ENCODE peak calls at places on chromosomes 6 and 20, in four cellular contexts. W is GM23338, X is uterus, C is right lobe of liver. U is an unnamed sample.

GRCh38 chr20:54002056-54002575 is 68.3 kb downstream of the BCAS1 start:
- DNase-seq in W (no peak), X (no peak), C (no peak), U (no peak)

GRCh38 chr20:53547664-53548239 is 45.9 kb downstream of the ZNF217 start:
- DNase-seq in W (peak), X (peak), C (peak), U (peak)

GRCh38 chr6:50608421-50608820 is 104.9 kb upstream of the TFAP2D start:
- DNase-seq in W (no peak), X (no peak), C (no peak), U (no peak)

GRCh38 chr6:6631526-6632276 is 43.2 kb downstream of the LY86 start:
- DNase-seq in W (no peak), X (no peak), C (no peak), U (no peak)

GRCh38 chr6:38239719-38240451 is 399.8 kb downstream of the BTBD9 start:
- DNase-seq in W (no peak), X (no peak), C (no peak), U (no peak)

GRCh38 chr6:103273048-103273447 is 1586.7 kb downstream of the HACE1 start:
- DNase-seq in W (peak), X (no peak), C (no peak), U (no peak)

GRCh38 chr6:72466471-72466870 is 155.4 kb upstream of the KCNQ5 start:
- DNase-seq in W (no peak), X (no peak), C (no peak), U (no peak)

GRCh38 chr20:24943196-24943595 is 5.9 kb upstream of the CST7 start:
- DNase-seq in W (no peak), X (no peak), C (no peak), U (no peak)

GRCh38 chr6:91633374-91634184 is 1046.7 kb upstream of the MAP3K7 start:
- DNase-seq in W (no peak), X (no peak), C (no peak), U (peak)

GRCh38 chr20:51886891-51887608 is 84.7 kb upstream of the SALL4 start:
- DNase-seq in W (peak), X (no peak), C (no peak), U (no peak)

GRCh38 chr20:40472905-40473304 is 216.1 kb downstream of the MAFB start:
- DNase-seq in W (no peak), X (no peak), C (no peak), U (no peak)

GRCh38 chr20:38136421-38137245 is 28.4 kb downstream of the TGM2 start:
- DNase-seq in W (no peak), X (no peak), C (peak), U (peak)

GRCh38 chr20:45911486-45912343 is at the start of gene PLTP:
- DNase-seq in W (peak), X (peak), C (no peak), U (peak)

GRCh38 chr20:59004493-59004762 is 2.6 kb downstream of the CTSZ start:
- DNase-seq in W (no peak), X (no peak), C (no peak), U (peak)

GRCh38 chr20:40948352-40949267 is 80.0 kb upstream of the TOP1 start:
- DNase-seq in W (no peak), X (no peak), C (no peak), U (no peak)

GRCh38 chr6:102387351-102388033 is 994.0 kb downstream of the GRIK2 start:
- DNase-seq in W (no peak), X (no peak), C (no peak), U (no peak)

GRCh38 chr20:60100780-60101179 is 142.6 kb downstream of the CDH26 start:
- DNase-seq in W (no peak), X (no peak), C (no peak), U (no peak)

GRCh38 chr6:18343741-18344140 is 43.4 kb upstream of the RNF144B start:
- DNase-seq in W (no peak), X (no peak), C (no peak), U (no peak)

GRCh38 chr6:136058852-136059251 is 191.3 kb downstream of the MTFR2 start:
- DNase-seq in W (no peak), X (no peak), C (no peak), U (no peak)

GRCh38 chr6:109096198-109096597 is 891 bp downstream of the CEP57L1 start:
- DNase-seq in W (no peak), X (no peak), C (no peak), U (no peak)
- H3K27ac ChIP-seq in W (no peak), X (peak), C (peak), U (no peak)

GRCh38 chr6:90227165-90227564 is 69.5 kb downstream of the BACH2 start:
- DNase-seq in W (no peak), X (no peak), C (no peak), U (no peak)
- H3K27ac ChIP-seq in W (no peak), X (no peak), C (no peak), U (peak)

GRCh38 chr6:11744101-11744500 is 34.5 kb downstream of the ADTRP start:
- DNase-seq in W (no peak), X (no peak), C (no peak), U (no peak)
- H3K27ac ChIP-seq in W (no peak), X (no peak), C (peak), U (peak)

DNA sequence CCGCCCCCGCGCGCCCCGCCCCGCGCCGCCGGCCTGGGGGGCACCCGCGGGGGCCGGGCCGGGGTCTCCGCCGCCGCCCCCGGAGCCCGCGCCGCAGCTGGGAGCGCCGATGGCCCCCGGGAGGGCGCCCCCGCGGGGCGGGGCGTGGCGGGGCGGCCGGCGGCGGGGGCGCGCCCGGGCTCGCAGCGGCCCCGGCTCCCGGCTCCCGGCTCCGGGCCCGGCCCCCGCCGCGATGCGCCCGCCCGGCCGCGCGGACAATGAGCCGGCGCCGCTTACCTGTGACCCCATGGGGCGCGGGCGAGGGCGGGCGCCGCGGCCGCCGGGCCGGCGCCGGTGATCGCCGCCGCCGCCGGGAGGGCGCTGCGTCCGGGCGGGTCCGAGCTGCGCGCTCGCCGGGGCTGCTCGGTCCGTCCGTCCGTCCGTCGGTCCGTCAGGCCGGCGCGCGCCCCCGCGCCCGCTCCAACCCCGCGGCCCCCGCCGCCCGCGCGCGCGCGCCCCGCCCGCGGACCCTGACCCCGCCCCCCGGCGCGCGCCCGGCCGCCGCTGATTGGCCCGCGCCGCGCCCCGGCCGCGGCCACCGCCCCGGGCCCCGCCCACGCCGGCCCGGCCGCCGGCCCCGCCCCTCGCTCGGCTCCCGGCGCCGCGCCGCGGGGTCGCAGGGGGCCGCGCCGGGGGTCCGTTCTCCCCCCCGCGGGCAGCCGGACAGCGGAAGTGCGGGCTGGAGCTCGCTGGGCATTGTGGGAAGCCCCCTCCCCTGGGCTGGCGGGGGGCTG is at the start of gene ZBTB46:
- DNase-seq in W (peak), X (peak), C (peak), U (peak)
- H3K27ac ChIP-seq in W (no peak), X (peak), C (peak), U (peak)

DNA sequence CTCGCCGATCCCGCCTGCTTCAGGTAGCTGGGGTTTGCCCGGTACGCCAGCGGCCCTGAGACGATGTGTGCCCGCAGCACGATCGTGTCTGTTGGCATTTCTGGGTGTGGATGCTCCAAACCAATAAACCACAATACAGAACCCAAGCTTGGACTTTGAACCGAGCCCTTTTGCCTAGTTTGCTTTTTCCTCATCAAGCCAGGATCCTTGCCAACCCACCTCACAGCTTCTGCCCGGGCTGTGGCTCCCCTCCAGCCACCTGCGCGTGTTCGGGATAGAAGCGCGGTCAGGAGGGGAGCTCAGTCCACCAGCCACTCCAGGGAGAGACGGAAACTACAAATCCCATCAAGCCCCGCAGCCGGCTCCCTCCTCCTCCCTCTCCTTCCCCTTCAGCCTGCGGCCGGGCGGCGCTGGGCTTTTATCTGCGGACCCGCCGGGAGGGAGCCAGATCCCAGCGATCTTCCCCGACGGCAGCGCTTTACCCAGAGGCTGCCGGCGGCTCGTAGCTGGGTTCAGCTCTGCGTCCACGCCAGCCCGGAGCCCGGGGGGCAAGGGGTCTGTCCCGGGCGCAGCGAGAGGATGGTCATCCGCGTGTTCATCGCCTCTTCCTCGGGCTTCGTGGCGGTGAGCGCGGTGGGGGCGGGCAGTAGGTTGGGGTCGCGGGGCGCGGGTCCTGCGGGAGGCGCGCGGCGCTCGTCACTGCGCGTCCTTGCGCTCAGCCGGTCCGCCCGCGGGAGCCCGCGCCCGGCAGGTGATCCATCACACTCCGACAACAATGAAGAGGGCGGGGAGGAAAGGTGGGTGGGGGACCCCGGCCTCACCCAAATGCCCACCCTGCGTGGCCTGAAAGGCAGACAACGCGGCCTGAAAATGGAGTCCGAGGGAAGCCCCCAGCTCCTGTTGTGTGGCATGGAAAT is at the start of gene SH3BGRL2:
- DNase-seq in W (peak), X (peak), C (peak), U (peak)
- H3K27ac ChIP-seq in W (no peak), X (peak), C (peak), U (peak)

GRCh38 chr6:151320140-151320539 is 71.2 kb downstream of the ZBTB2 start:
- DNase-seq in W (no peak), X (no peak), C (no peak), U (no peak)

GRCh38 chr6:151321438-151321837 is 69.9 kb downstream of the ZBTB2 start:
- DNase-seq in W (no peak), X (no peak), C (no peak), U (no peak)

GRCh38 chr6:151313060-151313459 is 73.3 kb downstream of the AKAP12 start:
- DNase-seq in W (peak), X (no peak), C (no peak), U (no peak)

GRCh38 chr6:151317995-151318365 is 73.4 kb downstream of the ZBTB2 start:
- DNase-seq in W (no peak), X (no peak), C (no peak), U (no peak)

GRCh38 chr6:151317206-151317994 is 74.0 kb downstream of the ZBTB2 start:
- DNase-seq in W (no peak), X (no peak), C (no peak), U (no peak)
- H3K27ac ChIP-seq in W (no peak), X (peak), C (no peak), U (no peak)

U was measured in heart left ventricle.